ENCODE peak calls at places on chromosomes 1 and 21, in nine cellular contexts. F is left ventricle myocardium inferior, Q is uterus, G is body of pancreas, C is mammary epithelial cell, R is IMR-90, K is neuronal stem cell, I is cardiac muscle cell, D is tibial artery. J is an unnamed sample.

GRCh38 chr1:6496360-6496704 is 4.9 kb upstream of the PLEKHG5 start:
- DNase-seq in D (no peak), Q (no peak), G (no peak), R (no peak), C (no peak), K (no peak), F (peak; percentile 31), I (no peak), J (no peak)

GRCh38 chr1:228459091-228459993 is 27.8 kb upstream of the RNF187 start:
- DNase-seq in R (peak; percentile 85), G (peak; percentile 35), C (peak; percentile 74), D (peak; percentile 74), I (peak; percentile 84), F (peak; percentile 45), Q (peak; percentile 41), K (peak; percentile 64), J (peak; percentile 49)

GRCh38 chr1:226950875-226951274 is 10.8 kb downstream of the COQ8A start:
- DNase-seq in I (no peak), F (no peak), R (no peak), C (no peak), Q (no peak), K (no peak), G (no peak), D (peak; percentile 60), J (no peak)

GRCh38 chr1:156860113-156860638 is 489 bp upstream of the NTRK1 start:
- DNase-seq in D (no peak), C (peak; percentile 49), K (no peak), I (peak; percentile 54), G (peak; percentile 19), F (peak; percentile 36), Q (peak; percentile 71), R (peak; percentile 21), J (peak; percentile 49)

GRCh38 chr21:39593522-39593921 is 19.2 kb upstream of the B3GALT5 start:
- DNase-seq in G (no peak), R (no peak), I (no peak), F (no peak), C (no peak), D (no peak), K (no peak), Q (no peak), J (no peak)

GRCh38 chr1:22001409-22001808 is at the start of gene CELA3A:
- DNase-seq in G (peak; percentile 97), D (no peak), K (no peak), F (no peak), I (no peak), Q (no peak), R (no peak), C (no peak), J (no peak)

GRCh38 chr1:75672108-75672507 is 52.4 kb upstream of the ACADM start:
- DNase-seq in R (no peak), C (no peak), K (no peak), F (no peak), I (no peak), G (no peak), D (no peak), Q (no peak), J (no peak)

GRCh38 chr1:155981266-155982088 is 3.1 kb upstream of the ARHGEF2 start:
- DNase-seq in R (peak; percentile 89), G (no peak), K (no peak), Q (peak; percentile 48), I (peak; percentile 90), D (peak; percentile 76), C (no peak), F (no peak), J (no peak)

GRCh38 chr1:165645654-165646366 is 14.8 kb downstream of the MGST3 start:
- DNase-seq in Q (no peak), F (peak; percentile 23), I (no peak), G (peak; percentile 56), D (no peak), K (no peak), R (no peak), C (no peak), J (no peak)

GRCh38 chr1:84634536-84635205 is 55.6 kb downstream of the SSX2IP start:
- DNase-seq in C (peak; percentile 92), I (no peak), Q (no peak), G (no peak), F (no peak), R (no peak), K (no peak), D (no peak), J (no peak)

GRCh38 chr21:31555741-31556191 is 103.7 kb upstream of the SOD1 start:
- DNase-seq in C (no peak), F (no peak), G (no peak), K (peak; percentile 76), Q (no peak), I (no peak), D (no peak), R (no peak), J (no peak)

GRCh38 chr1:18440385-18441226 is 40.1 kb upstream of the KLHDC7A start:
- DNase-seq in C (no peak), D (no peak), F (no peak), G (no peak), I (no peak), R (no peak), K (no peak), Q (no peak), J (no peak)

GRCh38 chr1:220775238-220775853 is 11.4 kb upstream of the MTARC1 start:
- DNase-seq in R (no peak), F (no peak), C (peak; percentile 17), D (no peak), I (peak; percentile 37), Q (no peak), K (no peak), G (peak; percentile 35), J (no peak)

GRCh38 chr1:174769961-174770549 is 229.7 kb upstream of the CACYBP start:
- DNase-seq in F (no peak), C (peak; percentile 34), I (peak; percentile 74), R (peak; percentile 60), K (peak; percentile 18), G (peak; percentile 38), D (no peak), Q (no peak), J (peak; percentile 54)

GRCh38 chr1:177567393-177567792 is 396.6 kb downstream of the BRINP2 start:
- DNase-seq in F (no peak), Q (no peak), R (peak; percentile 8), G (no peak), D (no peak), C (peak; percentile 23), K (no peak), I (peak; percentile 10), J (no peak)

GRCh38 chr1:234601217-234602017 is 8.6 kb downstream of the IRF2BP2 start:
- DNase-seq in K (no peak), R (peak; percentile 66), G (no peak), C (peak; percentile 25), Q (no peak), I (peak; percentile 63), F (no peak), D (no peak), J (peak; percentile 71)

GRCh38 chr1:183103577-183103976 is 80.4 kb downstream of the LAMC1 start:
- DNase-seq in R (no peak), K (no peak), F (no peak), I (no peak), D (no peak), G (no peak), C (no peak), Q (no peak), J (no peak)
- H3K4me1 ChIP-seq in R (peaks cover 33% of the 10 kb centered on the region), K (peaks cover 14% of the 10 kb centered on the region), F (peaks cover 99% of the 10 kb centered on the region), I (peaks cover 28% of the 10 kb centered on the region), D (no peaks in the 10 kb centered on the region), G (peaks cover 3% of the 10 kb centered on the region), C (no peaks in the 10 kb centered on the region), Q (peaks cover 7% of the 10 kb centered on the region), J (no peaks in the 10 kb centered on the region)

GRCh38 chr1:16257968-16258367 is 21.0 kb upstream of the CPLANE2 start:
- DNase-seq in K (no peak), C (no peak), R (no peak), G (no peak), Q (no peak), F (no peak), D (no peak), I (no peak), J (no peak)

GRCh38 chr1:16253332-16253922 is 16.4 kb upstream of the CPLANE2 start:
- DNase-seq in K (no peak), Q (no peak), F (no peak), G (no peak), D (peak; percentile 38), I (no peak), R (no peak), C (no peak), J (no peak)

GRCh38 chr1:16254263-16254948 is 17.4 kb upstream of the CPLANE2 start:
- DNase-seq in I (no peak), F (no peak), Q (no peak), C (peak; percentile 56), D (peak; percentile 29), K (no peak), G (no peak), R (peak; percentile 68), J (no peak)

GRCh38 chr1:16258591-16259135 is 21.7 kb upstream of the CPLANE2 start:
- DNase-seq in D (peak; percentile 29), K (no peak), Q (no peak), C (no peak), R (peak; percentile 29), G (no peak), I (no peak), F (no peak), J (no peak)

DNA sequence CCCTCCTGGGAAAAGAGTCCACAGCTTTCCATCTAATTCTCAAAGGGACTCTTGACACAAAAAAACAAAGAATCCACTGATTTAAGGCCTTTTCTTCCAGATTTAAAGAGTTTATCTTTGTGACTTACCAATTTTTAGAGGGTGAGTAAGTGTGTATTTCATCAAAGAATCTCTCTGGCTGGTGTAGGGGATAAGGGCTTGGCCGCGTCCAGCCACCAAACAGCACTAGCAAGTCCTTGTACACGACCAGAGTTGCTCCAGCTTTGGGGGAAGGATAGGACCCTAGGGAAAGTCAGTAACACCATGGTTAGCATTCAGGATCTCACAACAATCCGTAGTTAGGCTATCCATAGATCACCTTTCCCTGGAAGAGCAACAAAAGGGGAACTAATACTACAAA is 19.5 kb upstream of the CPLANE2 start:
- DNase-seq in C (no peak), G (no peak), Q (no peak), F (no peak), K (no peak), R (peak; percentile 20), D (no peak), I (no peak), J (no peak)
- H3K36me3 ChIP-seq in C (peaks cover 4% of the 10 kb centered on the region), G (peaks cover 2% of the 10 kb centered on the region), Q (no peaks in the 10 kb centered on the region), F (peaks cover 43% of the 10 kb centered on the region), K (peaks cover 14% of the 10 kb centered on the region), R (peaks cover 17% of the 10 kb centered on the region), D (peaks cover 46% of the 10 kb centered on the region), I (peaks cover 37% of the 10 kb centered on the region), J (peaks cover 6% of the 10 kb centered on the region)

DNA sequence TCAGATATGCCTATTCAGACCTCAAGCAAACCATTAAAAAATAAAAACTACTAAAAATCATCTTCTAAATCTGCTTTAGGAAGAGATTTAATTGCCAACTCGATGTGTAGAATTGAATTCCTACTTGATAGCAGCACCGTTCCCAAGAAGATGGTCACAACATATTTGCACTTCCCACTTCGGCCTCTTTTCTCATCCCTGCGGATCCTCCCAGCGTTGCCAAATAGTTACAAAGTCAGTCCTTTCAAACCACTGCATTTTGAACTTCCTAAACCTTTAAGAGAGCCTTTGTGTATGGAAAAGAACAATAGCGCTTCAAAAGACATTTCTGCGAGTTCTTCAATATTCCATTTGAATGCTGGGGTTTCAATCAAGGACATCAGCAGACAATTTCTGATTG is 2.5 kb downstream of the DAB1 start:
- DNase-seq in F (no peak), K (no peak), D (no peak), I (peak; percentile 6), Q (no peak), R (no peak), C (no peak), G (no peak), J (no peak)
- H3K27me3 ChIP-seq in F (peaks cover 74% of the 10 kb centered on the region), K (peaks cover 2% of the 10 kb centered on the region), D (peaks cover 62% of the 10 kb centered on the region), I (no peaks in the 10 kb centered on the region), Q (no peaks in the 10 kb centered on the region), R (peaks cover 2% of the 10 kb centered on the region), C (peaks cover 51% of the 10 kb centered on the region), G (peaks cover 17% of the 10 kb centered on the region), J (peaks cover 3% of the 10 kb centered on the region)

GRCh38 chr1:89600792-89601191 is 32.1 kb upstream of the LRRC8C start:
- DNase-seq in C (no peak), I (no peak), Q (no peak), K (no peak), G (no peak), D (no peak), R (no peak), F (no peak), J (no peak)
- H3K4me1 ChIP-seq in C (peaks cover 25% of the 10 kb centered on the region), I (peaks cover 15% of the 10 kb centered on the region), Q (no peaks in the 10 kb centered on the region), K (peaks cover 4% of the 10 kb centered on the region), G (no peaks in the 10 kb centered on the region), D (no peaks in the 10 kb centered on the region), R (peaks cover 3% of the 10 kb centered on the region), F (peaks cover 37% of the 10 kb centered on the region), J (peaks cover 72% of the 10 kb centered on the region)

J was measured in naive thymus-derived CD4-positive, alpha-beta T cell.